ENCODE peak calls at places on chromosomes 1 and 21, in seven cellular contexts. I is T-helper 17 cell; K is stimulated activated CD8-positive, alpha-beta memory T cell treated with anti-CD3 and anti-CD28 coated beads, Interleukin-7, amount 100 ng/mL, for 1 hour; L is SJSA1; R is activated CD8-positive, alpha-beta memory T cell treated with anti-CD3 and anti-CD28 coated beads, Interleukin-2, amount 50 U/mL, for 4 hours; B is chondrocyte; Z is NCI-H1092. M is an unnamed sample.
A peak's percentile ranks its signal among the peaks of the same experiment; 100 is the strongest.

GRCh38 chr21:46397211-46397905 is 61.3 kb upstream of the DIP2A start:
- DNase-seq in I (no peak), K (no peak), L (no peak), R (no peak), B (peak; percentile 55), Z (no peak), M (no peak)

GRCh38 chr1:233364695-233365539 is 37.4 kb downstream of the MAP3K21 start:
- DNase-seq in I (no peak), K (no peak), L (peak; percentile 7), R (no peak), B (no peak), Z (no peak), M (no peak)

GRCh38 chr1:63214553-63214952 is 107.8 kb upstream of the FOXD3 start:
- DNase-seq in I (no peak), K (no peak), L (no peak), R (no peak), B (no peak), Z (no peak), M (no peak)

GRCh38 chr1:15501208-15502032 is 22.6 kb downstream of the CASP9 start:
- DNase-seq in I (peak; percentile 13), K (peak; percentile 4), L (peak; percentile 37), R (peak; percentile 45), B (no peak), Z (peak; percentile 65), M (no peak)

GRCh38 chr1:232704256-232704655 is 74.3 kb upstream of the SIPA1L2 start:
- DNase-seq in I (no peak), K (no peak), L (no peak), R (no peak), B (no peak), Z (no peak), M (no peak)

GRCh38 chr1:23210351-23210785 is 6.9 kb downstream of the HTR1D start:
- DNase-seq in I (no peak), K (no peak), L (no peak), R (no peak), B (no peak), Z (no peak), M (no peak)

GRCh38 chr1:8373547-8374270 is 55.8 kb downstream of the SLC45A1 start:
- DNase-seq in I (no peak), K (no peak), L (peak; percentile 80), R (no peak), B (no peak), Z (peak; percentile 35), M (peak; percentile 95)

GRCh38 chr21:40056031-40056430 is 188.8 kb downstream of the PCP4 start:
- DNase-seq in I (no peak), K (no peak), L (no peak), R (no peak), B (no peak), Z (no peak), M (no peak)

GRCh38 chr1:145795257-145795881 is 28.5 kb downstream of the RNF115 start:
- DNase-seq in I (no peak), K (no peak), L (no peak), R (no peak), B (no peak), Z (no peak), M (no peak)

M was measured in NCI-H187 treated with DMSO at 0.1 percent for 48 hours.